ENCODE peak calls at places on chromosomes 16 and 17, in four cellular contexts. Y is HepG2, Q is GM12878, N is K562. S is an unnamed sample.

GRCh38 chr17:1997146-1997586 is 28.0 kb downstream of the RTN4RL1 start:
- DNase-seq in Y (peak; percentile 78), Q (no peak), N (no peak), S (no peak)

GRCh38 chr17:57767561-57767960 is 22.5 kb upstream of the CCDC182 start:
- DNase-seq in Y (no peak), Q (no peak), N (no peak), S (no peak)

GRCh38 chr16:49471038-49471727 is 97.6 kb downstream of the C16orf78 start:
- DNase-seq in Y (no peak), Q (no peak), N (no peak), S (no peak)

GRCh38 chr17:8020776-8021564 is 17.9 kb upstream of the ALOX15B start:
- DNase-seq in Y (no peak), Q (no peak), N (no peak), S (no peak)

GRCh38 chr16:15650019-15650697 is at the start of gene NDE1:
- DNase-seq in Y (peak; percentile 93), Q (no peak), N (peak; percentile 98), S (peak; percentile 92)

GRCh38 chr17:56319531-56319930 is 166.3 kb downstream of the ANKFN1 start:
- DNase-seq in Y (peak; percentile 58), Q (peak; percentile 2), N (peak; percentile 20), S (peak; percentile 47)

GRCh38 chr17:63826468-63827001 is 696 bp upstream of the PSMC5 start:
- DNase-seq in Y (no peak), Q (no peak), N (no peak), S (peak; percentile 29)

GRCh38 chr16:65789148-65789545 is 577.3 kb upstream of the CDH5 start:
- DNase-seq in Y (no peak), Q (no peak), N (no peak), S (no peak)

GRCh38 chr16:23650674-23651073 is 9.4 kb downstream of the DCTN5 start:
- DNase-seq in Y (no peak), Q (no peak), N (no peak), S (no peak)
- TF ChIP-seq FOXM1 in Y (no peak), Q (no peak), N (no peak), S (no peak)

GRCh38 chr16:46743232-46743719 is 4.9 kb downstream of the MYLK3 start:
- DNase-seq in Y (peak; percentile 33), Q (no peak), N (peak; percentile 85), S (no peak)

GRCh38 chr16:46748775-46749705 is 896 bp upstream of the MYLK3 start:
- DNase-seq in Y (no peak), Q (peak; percentile 24), N (peak; percentile 53), S (no peak)

GRCh38 chr16:46746821-46747776 is 1.0 kb downstream of the MYLK3 start:
- DNase-seq in Y (peak; percentile 74), Q (no peak), N (peak; percentile 8), S (peak; percentile 4)

GRCh38 chr16:46747777-46748651 is at the start of gene MYLK3:
- DNase-seq in Y (peak; percentile 80), Q (no peak), N (peak; percentile 61), S (no peak)

GRCh38 chr16:46745594-46745993 is 2.5 kb downstream of the MYLK3 start:
- DNase-seq in Y (no peak), Q (no peak), N (no peak), S (no peak)
- TF ChIP-seq FOXK2 in Y (no peak), Q (no peak), N (no peak), S (no peak)

GRCh38 chr16:62965831-62966230 is 929.6 kb upstream of the CDH8 start:
- DNase-seq in Y (no peak), Q (no peak), N (no peak), S (no peak)
- TF ChIP-seq TARDBP in Y (no peak), Q (no peak), N (no peak), S (no peak)

GRCh38 chr16:85640254-85640558 is 27.1 kb downstream of the GSE1 start:
- DNase-seq in Y (no peak), Q (no peak), N (no peak), S (no peak)
- TF ChIP-seq FOXM1 in Y (no peak), Q (no peak), N (no peak), S (no peak)

GRCh38 chr17:48724241-48725004 is 1.4 kb downstream of the PRAC2 start:
- DNase-seq in Y (peak; percentile 56), Q (peak; percentile 3), N (peak; percentile 62), S (peak; percentile 54)
- TF ChIP-seq FOXK2 in Y (no peak), Q (no peak), N (no peak), S (no peak)

DNA sequence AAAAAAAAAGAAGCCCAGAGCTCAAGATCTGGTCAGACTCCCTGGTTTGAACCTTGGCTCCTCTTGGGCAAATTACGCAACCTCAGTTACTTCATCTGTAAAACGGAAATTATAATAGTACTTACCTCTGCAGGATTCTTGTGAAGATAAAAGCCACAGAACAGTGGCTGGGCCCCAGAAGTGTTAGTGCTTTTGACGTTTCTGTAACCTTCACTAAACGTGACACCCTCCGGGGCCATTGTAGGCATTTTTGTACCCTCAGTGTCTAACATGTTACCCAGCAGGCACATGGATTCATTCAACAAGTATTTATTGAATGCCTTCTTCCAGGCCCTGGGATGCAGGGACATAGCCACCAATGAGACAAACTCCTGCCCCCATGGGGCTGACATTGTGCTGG is 58.0 kb downstream of the PITPNC1 start:
- DNase-seq in Y (peak; percentile 10), Q (no peak), N (no peak), S (no peak)
- TF ChIP-seq TARDBP in Y (no peak), Q (no peak), N (no peak), S (no peak)

GRCh38 chr16:53503270-53503911 is 382 bp upstream of the AKTIP start:
- DNase-seq in Y (peak; percentile 100), Q (peak; percentile 99), N (peak; percentile 99), S (peak; percentile 98)

GRCh38 chr16:53501216-53501859 is 1.7 kb downstream of the AKTIP start:
- DNase-seq in Y (no peak), Q (no peak), N (no peak), S (no peak)

GRCh38 chr16:53504665-53505064 is 1.7 kb upstream of the AKTIP start:
- DNase-seq in Y (no peak), Q (no peak), N (no peak), S (no peak)

GRCh38 chr16:53504161-53504663 is 1.2 kb upstream of the AKTIP start:
- DNase-seq in Y (no peak), Q (no peak), N (no peak), S (no peak)

DNA sequence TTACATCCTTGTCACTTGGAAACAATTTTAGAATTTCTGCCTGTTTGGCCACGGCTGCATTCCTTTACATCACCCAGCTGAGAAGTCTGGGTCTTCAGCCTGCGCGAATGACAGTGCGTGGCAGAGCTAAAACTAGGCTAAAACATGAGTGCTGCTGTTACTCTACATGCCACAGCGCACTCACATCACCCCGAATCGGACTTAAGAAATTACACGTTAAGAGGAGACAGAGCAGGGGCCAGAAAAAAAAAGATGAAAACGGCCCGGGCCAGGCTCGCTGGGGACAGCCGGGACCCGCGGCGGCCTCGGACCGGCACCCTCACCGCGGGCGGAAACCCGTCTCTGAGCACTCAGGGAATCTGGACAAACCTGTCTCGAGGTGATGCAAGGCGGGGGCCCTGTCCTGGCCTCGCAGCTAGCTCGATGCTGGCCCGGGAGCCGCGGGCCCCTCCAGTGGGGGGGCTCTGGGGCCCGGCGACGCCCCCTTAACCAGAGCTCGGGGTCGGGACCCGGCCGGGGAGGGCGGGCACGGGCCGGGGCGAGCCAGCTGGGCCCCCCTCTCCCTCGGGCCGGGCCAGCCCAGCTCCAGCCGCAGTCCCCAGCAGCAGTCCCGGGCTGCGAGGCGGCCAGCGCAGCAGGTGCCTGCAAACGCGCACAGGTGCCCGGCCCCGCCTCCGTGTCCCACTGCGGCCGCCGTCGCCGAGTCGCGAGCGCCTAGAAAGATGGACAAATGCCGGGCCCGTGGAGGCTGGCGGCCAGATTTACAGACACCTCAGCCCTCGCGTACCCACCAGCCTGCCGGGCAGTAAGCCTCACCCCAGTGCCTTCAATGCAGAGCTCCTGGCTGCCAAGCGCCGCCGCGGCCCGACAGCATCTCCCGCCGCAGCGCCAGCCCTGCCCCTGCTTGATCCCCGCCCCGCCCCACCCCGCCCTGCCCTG is at the start of gene AKTIP:
- DNase-seq in Y (no peak), Q (no peak), N (no peak), S (peak; percentile 46)
- TF ChIP-seq FOXM1 in Y (no peak), Q (no peak), N (no peak), S (no peak)

DNA sequence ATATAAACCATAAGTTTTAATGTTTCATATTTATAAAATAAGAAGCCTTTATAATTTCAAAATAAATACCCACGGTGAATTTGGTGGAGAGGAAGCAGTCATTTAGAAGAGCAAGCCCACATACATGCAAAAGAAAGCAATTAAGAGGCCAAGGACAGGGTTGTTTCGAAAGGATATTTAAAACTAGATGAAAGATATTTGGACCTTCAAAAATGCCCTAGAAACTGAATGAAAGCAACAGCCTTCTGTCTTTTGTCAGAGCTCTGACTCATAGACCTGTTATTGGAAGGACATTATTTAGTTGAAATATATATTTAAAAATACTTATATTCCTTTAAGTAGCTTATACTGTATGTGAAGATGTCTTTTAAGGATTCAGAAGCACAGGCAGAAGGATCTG is 8.6 kb upstream of the METTL9 start:
- DNase-seq in Y (no peak), Q (no peak), N (no peak), S (no peak)
- TF ChIP-seq FOXK2 in Y (no peak), Q (no peak), N (no peak), S (no peak)

GRCh38 chr16:47848481-47849109 is 307.2 kb downstream of the ABCC12 start:
- DNase-seq in Y (no peak), Q (no peak), N (no peak), S (no peak)
- TF ChIP-seq TARDBP in Y (no peak), Q (no peak), N (no peak), S (no peak)

DNA sequence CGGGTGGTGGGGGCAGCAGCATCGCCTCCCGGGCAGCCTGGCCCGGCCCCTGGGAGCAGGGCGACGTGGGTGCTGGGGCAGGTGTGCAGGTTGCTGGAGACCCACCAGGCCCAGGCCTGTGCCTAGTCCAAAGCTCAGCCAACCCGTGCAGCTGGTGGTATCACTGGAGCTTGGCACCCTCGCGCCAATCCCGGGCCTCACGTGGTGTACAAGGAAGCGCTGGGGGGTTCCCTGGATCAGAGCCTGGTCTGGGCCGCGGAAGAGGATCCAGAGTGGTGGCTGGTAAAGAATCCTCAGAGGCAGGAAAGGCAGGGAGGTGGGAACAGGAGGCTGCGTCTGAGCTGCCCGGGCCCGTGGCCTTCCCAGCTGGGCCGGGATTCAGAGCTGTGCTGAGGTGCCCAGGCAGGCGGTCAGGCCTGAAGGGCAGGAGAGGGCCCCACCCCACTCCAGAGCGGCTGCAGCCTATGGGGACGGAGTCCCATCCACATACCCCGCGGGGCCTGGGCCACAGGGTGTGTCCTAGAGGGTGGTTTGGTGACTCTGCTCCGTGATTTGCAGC is 36.2 kb downstream of the ZFPM1 start:
- DNase-seq in Y (no peak), Q (no peak), N (no peak), S (no peak)
- TF ChIP-seq FOXM1 in Y (no peak), Q (no peak), N (no peak), S (no peak)

S was measured in HEK293T.